ENCODE peak calls at places on chromosomes 7 and 10, in eight cellular contexts. S is dorsolateral prefrontal cortex, T is A549, I is right lobe of liver, B is heart right ventricle, G is H1, P is pancreas, H is upper lobe of right lung. W is an unnamed sample.

GRCh38 chr7:28410628-28411578 is 1.4 kb upstream of the CREB5 start:
- DNase-seq in H (no peak), P (no peak), S (peak; percentile 25), I (peak; percentile 26), G (peak; percentile 63), T (no peak), B (peak; percentile 26), W (no peak)

GRCh38 chr7:156903232-156903909 is 10.4 kb upstream of the LMBR1 start:
- DNase-seq in G (no peak), S (no peak), I (no peak), B (peak; percentile 24), H (no peak), P (no peak), T (no peak), W (no peak)

GRCh38 chr10:51640120-51640819 is 59.1 kb downstream of the CSTF2T start:
- DNase-seq in S (no peak), H (no peak), P (no peak), T (no peak), G (no peak), I (no peak), B (no peak), W (no peak)

GRCh38 chr7:119344466-119344865 is 928.5 kb upstream of the KCND2 start:
- DNase-seq in S (no peak), H (no peak), P (no peak), G (no peak), B (no peak), I (no peak), T (no peak), W (no peak)

GRCh38 chr7:103031781-103032180 is 42.8 kb downstream of the FBXL13 start:
- DNase-seq in H (no peak), B (no peak), S (no peak), G (no peak), P (no peak), I (no peak), T (no peak), W (no peak)

GRCh38 chr10:128069351-128070051 is 56.7 kb downstream of the MKI67 start:
- DNase-seq in H (peak; percentile 78), T (peak; percentile 70), G (peak; percentile 86), P (peak; percentile 52), S (peak; percentile 74), B (peak; percentile 73), I (peak; percentile 82), W (peak; percentile 52)

GRCh38 chr7:69845721-69846495 is 247.6 kb downstream of the AUTS2 start:
- DNase-seq in B (no peak), S (no peak), P (no peak), H (no peak), T (no peak), G (no peak), I (no peak), W (no peak)

GRCh38 chr10:29804025-29804852 is 169.5 kb upstream of the SVIL start:
- DNase-seq in H (no peak), S (no peak), T (peak; percentile 82), I (peak; percentile 41), B (no peak), G (no peak), P (peak; percentile 28), W (no peak)

GRCh38 chr7:149704507-149704906 is 68.9 kb downstream of the ZNF467 start:
- DNase-seq in G (peak; percentile 31), B (no peak), H (no peak), S (no peak), I (no peak), P (no peak), T (no peak), W (no peak)

GRCh38 chr7:157418204-157419029 is 81.6 kb downstream of the DNAJB6 start:
- DNase-seq in T (no peak), H (peak; percentile 61), P (no peak), I (no peak), B (no peak), S (no peak), G (no peak), W (no peak)

GRCh38 chr7:115678049-115678982 is 352.2 kb downstream of the TFEC start:
- DNase-seq in T (no peak), H (no peak), P (peak; percentile 61), B (no peak), S (no peak), I (peak; percentile 33), G (no peak), W (no peak)

GRCh38 chr10:13712799-13713581 is 126.2 kb downstream of the PRPF18 start:
- DNase-seq in T (peak; percentile 50), B (peak; percentile 67), H (peak; percentile 81), I (peak; percentile 61), P (peak; percentile 38), G (no peak), S (no peak), W (no peak)

GRCh38 chr7:30845426-30846135 is 66.1 kb upstream of the AQP1 start:
- DNase-seq in S (peak; percentile 90), P (no peak), B (peak; percentile 53), T (no peak), G (no peak), H (peak; percentile 91), I (no peak), W (no peak)

GRCh38 chr7:41955475-41956243 is 252.8 kb upstream of the INHBA start:
- DNase-seq in P (peak; percentile 75), H (peak; percentile 91), B (peak; percentile 91), T (peak; percentile 35), I (peak; percentile 71), G (peak; percentile 66), S (peak; percentile 90), W (peak; percentile 65)

GRCh38 chr10:101682172-101682825 is 12.7 kb downstream of the FBXW4 start:
- DNase-seq in B (no peak), G (no peak), P (no peak), H (no peak), I (no peak), T (no peak), S (no peak), W (no peak)

GRCh38 chr10:110083884-110084283 is 76.1 kb downstream of the ADD3 start:
- DNase-seq in B (no peak), S (no peak), P (no peak), I (no peak), G (no peak), T (no peak), H (no peak), W (no peak)

GRCh38 chr10:49549640-49550346 is 10.9 kb upstream of the ERCC6 start:
- DNase-seq in P (no peak), I (no peak), S (no peak), H (no peak), T (no peak), G (no peak), B (no peak), W (no peak)
- H3K27ac ChIP-seq in P (no peak overlapping the region), I (no peak overlapping the region), S (no peak overlapping the region), H (no peak overlapping the region), T (no peak overlapping the region), G (no peak overlapping the region), B (no peak overlapping the region), W (no peak overlapping the region)

GRCh38 chr10:124722812-124723783 is 21.1 kb downstream of the FAM53B start:
- DNase-seq in H (peak; percentile 70), P (no peak), S (no peak), G (no peak), B (peak; percentile 67), I (no peak), T (no peak), W (no peak)

GRCh38 chr10:124717358-124717757 is 26.8 kb downstream of the FAM53B start:
- DNase-seq in B (no peak), I (no peak), S (no peak), G (no peak), T (no peak), H (peak; percentile 33), P (no peak), W (no peak)

GRCh38 chr10:124717911-124718734 is 26.1 kb downstream of the FAM53B start:
- DNase-seq in P (no peak), H (peak; percentile 69), G (no peak), I (no peak), B (no peak), S (no peak), T (no peak), W (peak; percentile 75)

GRCh38 chr10:124721295-124722052 is 22.7 kb downstream of the FAM53B start:
- DNase-seq in S (peak; percentile 62), B (no peak), P (no peak), G (no peak), I (no peak), T (no peak), H (peak; percentile 60), W (no peak)

DNA sequence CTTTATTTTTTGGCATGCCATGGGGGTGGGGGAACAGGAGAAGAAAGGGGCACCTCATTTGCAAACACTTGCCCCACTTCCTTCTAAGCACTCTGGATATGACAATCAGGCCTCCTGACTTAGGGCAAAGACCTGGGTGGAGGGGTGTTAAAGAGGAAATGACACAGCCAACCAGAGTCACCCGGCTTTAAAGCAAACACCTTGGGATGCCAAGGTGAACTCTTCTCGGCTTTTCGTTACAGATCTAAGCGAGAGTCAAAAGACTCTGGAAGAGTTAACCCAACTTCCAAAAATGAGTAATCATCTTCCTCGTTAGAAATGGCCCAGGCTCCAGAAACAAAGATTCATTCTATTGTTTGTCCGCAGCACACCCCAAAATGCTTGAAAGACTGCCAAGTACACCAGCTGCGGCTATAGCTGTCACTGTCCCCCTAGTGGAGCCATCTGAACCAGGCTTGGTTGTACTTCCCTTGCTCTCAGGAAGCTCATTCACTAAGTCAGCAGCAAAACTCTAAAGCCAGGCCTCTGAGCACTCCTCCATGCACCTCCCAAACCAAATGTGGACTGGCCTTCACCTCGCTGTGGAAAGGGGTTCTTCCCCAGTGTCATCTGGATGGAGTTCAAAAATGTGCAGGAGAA is 24.8 kb downstream of the FAM53B start:
- DNase-seq in P (no peak), T (no peak), I (no peak), G (no peak), S (peak; percentile 72), H (peak; percentile 61), B (no peak), W (peak; percentile 87)
- H3K27ac ChIP-seq in P (no peak overlapping the region), T (no peak overlapping the region), I (peak overlapping the region; percentile 58), G (no peak overlapping the region), S (peak overlapping the region; percentile 100), H (peak overlapping the region; percentile 80), B (peak overlapping the region; percentile 83), W (peak overlapping the region; percentile 94)

DNA sequence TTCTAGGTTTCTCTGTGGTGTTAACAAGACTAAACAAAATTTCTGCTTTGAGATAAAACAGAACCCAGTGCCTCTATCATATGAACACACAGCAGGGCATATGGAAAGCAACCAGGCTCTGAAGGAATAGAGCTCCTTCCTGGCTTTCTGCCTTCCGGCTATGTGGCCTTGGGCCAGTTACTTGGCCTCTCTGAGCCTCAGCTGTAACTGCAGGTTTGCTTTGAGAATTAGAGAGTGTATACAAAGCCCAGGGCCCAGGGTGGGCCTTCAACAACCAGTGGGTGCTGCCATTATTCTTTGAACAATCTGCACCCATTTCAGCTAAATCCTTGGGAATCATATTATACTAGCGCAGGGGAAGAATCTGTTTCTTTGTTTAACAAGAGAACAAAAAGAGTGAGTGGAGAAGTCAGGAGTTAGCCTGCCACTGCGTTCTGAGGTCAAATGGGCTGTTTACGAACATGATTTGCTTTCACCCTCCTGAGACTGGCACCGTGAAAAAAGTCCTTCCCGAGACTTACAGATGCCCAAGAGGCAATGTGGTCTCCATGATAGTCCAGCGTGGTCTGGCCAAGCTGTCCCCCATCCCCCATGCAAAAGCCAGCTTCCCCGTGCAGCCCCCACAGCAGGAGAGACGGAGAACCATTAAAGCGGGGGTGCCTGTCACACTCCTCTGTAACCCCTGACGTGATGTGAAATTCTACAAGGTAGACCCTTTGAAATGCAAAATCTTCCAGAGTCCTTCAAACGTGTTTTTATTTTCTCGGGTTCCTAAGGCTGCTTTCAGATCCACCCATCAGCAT is 4.9 kb downstream of the FAM53B start:
- DNase-seq in I (no peak), H (no peak), G (peak; percentile 50), B (no peak), P (no peak), T (no peak), S (no peak), W (no peak)
- H3K27ac ChIP-seq in I (peak overlapping the region; percentile 53), H (peak overlapping the region; percentile 20), G (no peak overlapping the region), B (peak overlapping the region; percentile 83), P (no peak overlapping the region), T (no peak overlapping the region), S (peak overlapping the region; percentile 100), W (peak overlapping the region; percentile 95)

GRCh38 chr10:77835669-77836086 is 90.9 kb downstream of the DLG5 start:
- DNase-seq in P (no peak), T (no peak), I (peak; percentile 65), S (no peak), B (peak; percentile 49), G (no peak), H (no peak), W (no peak)
- H3K27ac ChIP-seq in P (no peak overlapping the region), T (no peak overlapping the region), I (no peak overlapping the region), S (peak overlapping the region; percentile 57), B (peak overlapping the region; percentile 69), G (no peak overlapping the region), H (peak overlapping the region; percentile 24), W (no peak overlapping the region)

W was measured in caudate nucleus.